ENCODE peak calls at places on chromosomes 3 and 15, in five cellular contexts. One of them, this sample, is unnamed.

GRCh38 chr15:73746883-73747282 is 6.3 kb downstream of the INSYN1 start:
- DNase-seq in GM04504: peak; percentile 36
- DNase-seq in AG04450: no peak
- DNase-seq in HTR-8/SVneo: no peak
- DNase-seq in fibroblast of the conjunctiva: no peak
- DNase-seq in this sample: no peak

GRCh38 chr15:38885001-38885400 is 320.4 kb upstream of the RASGRP1 start:
- DNase-seq in HTR-8/SVneo: no peak
- DNase-seq in GM04504: peak; percentile 51
- DNase-seq in fibroblast of the conjunctiva: no peak
- DNase-seq in AG04450: no peak
- DNase-seq in this sample: no peak

GRCh38 chr3:121809249-121809648 is 25.6 kb downstream of the IQCB1 start:
- DNase-seq in fibroblast of the conjunctiva: no peak
- DNase-seq in GM04504: no peak
- DNase-seq in AG04450: no peak
- DNase-seq in HTR-8/SVneo: no peak
- DNase-seq in this sample: no peak

GRCh38 chr3:170740726-170741591 is 129.0 kb downstream of the RPL22L1 start:
- DNase-seq in GM04504: peak; percentile 94
- DNase-seq in AG04450: no peak
- DNase-seq in fibroblast of the conjunctiva: peak; percentile 95
- DNase-seq in HTR-8/SVneo: peak; percentile 45
- DNase-seq in this sample: no peak

GRCh38 chr15:59532770-59533379 is 78.7 kb upstream of the GCNT3 start:
- DNase-seq in GM04504: peak; percentile 4
- DNase-seq in HTR-8/SVneo: peak; percentile 38
- DNase-seq in AG04450: peak; percentile 11
- DNase-seq in fibroblast of the conjunctiva: peak; percentile 6
- DNase-seq in this sample: no peak

GRCh38 chr3:76365284-76365683 is 579.9 kb upstream of the ZNF717 start:
- DNase-seq in HTR-8/SVneo: no peak
- DNase-seq in GM04504: no peak
- DNase-seq in fibroblast of the conjunctiva: no peak
- DNase-seq in AG04450: no peak
- DNase-seq in this sample: no peak

GRCh38 chr3:14640157-14640562 is 11.4 kb upstream of the CCDC174 start:
- DNase-seq in HTR-8/SVneo: no peak
- DNase-seq in fibroblast of the conjunctiva: no peak
- DNase-seq in GM04504: no peak
- DNase-seq in AG04450: no peak
- DNase-seq in this sample: no peak

GRCh38 chr3:175066617-175067415 is 207.7 kb downstream of the NAALADL2 start:
- DNase-seq in fibroblast of the conjunctiva: no peak
- DNase-seq in AG04450: no peak
- DNase-seq in GM04504: no peak
- DNase-seq in HTR-8/SVneo: no peak
- DNase-seq in this sample: no peak

GRCh38 chr15:55151621-55152020 is 45.1 kb downstream of the RSL24D1 start:
- DNase-seq in AG04450: no peak
- DNase-seq in fibroblast of the conjunctiva: no peak
- DNase-seq in HTR-8/SVneo: no peak
- DNase-seq in GM04504: no peak
- DNase-seq in this sample: no peak

GRCh38 chr3:65833761-65834505 is 204.8 kb downstream of the MAGI1 start:
- DNase-seq in AG04450: peak; percentile 34
- DNase-seq in HTR-8/SVneo: no peak
- DNase-seq in GM04504: peak; percentile 29
- DNase-seq in fibroblast of the conjunctiva: no peak
- DNase-seq in this sample: no peak

GRCh38 chr3:61947456-61947855 is 386.1 kb downstream of the PTPRG start:
- DNase-seq in GM04504: no peak
- DNase-seq in fibroblast of the conjunctiva: no peak
- DNase-seq in HTR-8/SVneo: no peak
- DNase-seq in AG04450: no peak
- DNase-seq in this sample: no peak

GRCh38 chr3:172355836-172356235 is 92.4 kb downstream of the GHSR start:
- DNase-seq in fibroblast of the conjunctiva: peak; percentile 96
- DNase-seq in AG04450: peak; percentile 88
- DNase-seq in HTR-8/SVneo: peak; percentile 36
- DNase-seq in GM04504: peak; percentile 67
- DNase-seq in this sample: no peak

GRCh38 chr3:193732391-193732790 is 139.4 kb downstream of the OPA1 start:
- DNase-seq in AG04450: peak; percentile 20
- DNase-seq in HTR-8/SVneo: peak; percentile 22
- DNase-seq in fibroblast of the conjunctiva: no peak
- DNase-seq in GM04504: peak; percentile 67
- DNase-seq in this sample: no peak

GRCh38 chr15:66838671-66839239 is 136.7 kb downstream of the SMAD6 start:
- DNase-seq in HTR-8/SVneo: peak; percentile 44
- DNase-seq in AG04450: no peak
- DNase-seq in GM04504: no peak
- DNase-seq in fibroblast of the conjunctiva: no peak
- DNase-seq in this sample: no peak

GRCh38 chr3:29156071-29156715 is 124.7 kb upstream of the RBMS3 start:
- DNase-seq in GM04504: no peak
- DNase-seq in fibroblast of the conjunctiva: peak; percentile 5
- DNase-seq in AG04450: no peak
- DNase-seq in HTR-8/SVneo: no peak
- DNase-seq in this sample: no peak

GRCh38 chr3:64853456-64853855 is 165.7 kb upstream of the ADAMTS9 start:
- DNase-seq in GM04504: no peak
- DNase-seq in fibroblast of the conjunctiva: no peak
- DNase-seq in HTR-8/SVneo: no peak
- DNase-seq in AG04450: no peak
- DNase-seq in this sample: no peak

GRCh38 chr3:142046320-142047020 is 102.9 kb downstream of the TFDP2 start:
- DNase-seq in fibroblast of the conjunctiva: no peak
- DNase-seq in HTR-8/SVneo: no peak
- DNase-seq in AG04450: no peak
- DNase-seq in GM04504: no peak
- DNase-seq in this sample: no peak

GRCh38 chr15:22956980-22957264 is 23.2 kb downstream of the CYFIP1 start:
- DNase-seq in GM04504: no peak
- DNase-seq in HTR-8/SVneo: no peak
- DNase-seq in fibroblast of the conjunctiva: no peak
- DNase-seq in AG04450: no peak
- DNase-seq in this sample: no peak

GRCh38 chr3:18812316-18812715 is 336.0 kb upstream of the KCNH8 start:
- DNase-seq in GM04504: no peak
- DNase-seq in fibroblast of the conjunctiva: peak; percentile 55
- DNase-seq in AG04450: no peak
- DNase-seq in HTR-8/SVneo: no peak
- DNase-seq in this sample: no peak

GRCh38 chr15:67149859-67150824 is 84.7 kb downstream of the SMAD3 start:
- DNase-seq in GM04504: peak; percentile 95
- DNase-seq in AG04450: peak; percentile 97
- DNase-seq in HTR-8/SVneo: peak; percentile 90
- DNase-seq in fibroblast of the conjunctiva: peak; percentile 70
- DNase-seq in this sample: peak; percentile 53

GRCh38 chr3:121918779-121919483 is 24.7 kb downstream of the SLC15A2 start:
- DNase-seq in AG04450: peak; percentile 13
- DNase-seq in fibroblast of the conjunctiva: no peak
- DNase-seq in GM04504: no peak
- DNase-seq in HTR-8/SVneo: no peak
- DNase-seq in this sample: no peak